ENCODE peak calls at places on chromosomes 13 and 19, in five cellular contexts. G is MM.1S, T is HepG2, Z is mesenchymal stem cell, W is astrocyte. I is an unnamed sample. For H3K36me3, the result is how much of the 10 kb centered on the place peaks cover.

GRCh38 chr13:77521595-77522367 is 13.7 kb upstream of the SCEL start:
- DNase-seq in G (no peak), T (no peak), Z (no peak), W (peak), I (no peak)

GRCh38 chr13:109787135-109787954 is 962 bp upstream of the IRS2 start:
- DNase-seq in G (peak), T (no peak), Z (peak), W (no peak), I (peak)

GRCh38 chr13:43787998-43788397 is 1.2 kb upstream of the ENOX1 start:
- DNase-seq in G (peak), T (no peak), Z (peak), W (peak), I (no peak)

GRCh38 chr19:38284422-38284821 is 19.6 kb upstream of the C19orf33 start:
- DNase-seq in G (no peak), T (no peak), Z (no peak), W (no peak), I (no peak)

GRCh38 chr19:4604912-4605311 is 34.4 kb upstream of the TNFAIP8L1 start:
- DNase-seq in G (no peak), T (no peak), Z (no peak), W (no peak), I (no peak)

GRCh38 chr19:40335855-40336700 is 12.1 kb downstream of the C19orf47 start:
- DNase-seq in G (no peak), T (no peak), Z (peak), W (peak), I (no peak)

GRCh38 chr19:48415395-48415794 is 21.9 kb downstream of the GRIN2D start:
- DNase-seq in G (peak), T (peak), Z (peak), W (peak), I (peak)

GRCh38 chr19:3852614-3853254 is 16.1 kb downstream of the ZFR2 start:
- DNase-seq in G (peak), T (peak), Z (peak), W (peak), I (peak)

GRCh38 chr19:20423381-20424207 is 142.0 kb downstream of the ZNF737 start:
- DNase-seq in G (no peak), T (no peak), Z (peak), W (peak), I (peak)

GRCh38 chr13:22198001-22198400 is 527.1 kb downstream of the FGF9 start:
- DNase-seq in G (no peak), T (no peak), Z (no peak), W (no peak), I (peak)

GRCh38 chr13:77185721-77186120 is 141.2 kb downstream of the MYCBP2 start:
- DNase-seq in G (no peak), T (no peak), Z (no peak), W (no peak), I (no peak)

DNA sequence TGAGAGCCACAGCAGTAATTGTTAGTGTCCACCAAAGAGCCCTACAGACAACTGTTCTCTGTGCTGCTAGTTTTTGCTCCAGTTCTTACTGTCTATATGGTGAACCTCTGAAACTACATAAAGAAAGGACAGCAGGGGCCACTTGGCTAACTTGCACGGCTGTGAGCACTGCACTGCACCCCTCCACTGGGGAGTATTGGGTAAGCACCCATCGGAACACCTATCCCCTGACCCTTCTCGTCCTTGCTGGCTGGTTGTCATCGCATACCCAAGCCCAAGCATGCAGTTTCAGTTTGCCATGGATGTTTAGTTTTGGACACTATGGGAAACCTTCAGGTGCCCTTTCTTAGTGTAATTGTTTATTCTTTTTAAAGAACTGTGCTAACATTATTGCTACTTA is 73.2 kb upstream of the GPR183 start:
- DNase-seq in G (no peak), T (no peak), Z (no peak), W (no peak), I (no peak)
- H3K9ac ChIP-seq in G (no peak), T (no peak), Z (no peak), W (no peak), I (no peak)

DNA sequence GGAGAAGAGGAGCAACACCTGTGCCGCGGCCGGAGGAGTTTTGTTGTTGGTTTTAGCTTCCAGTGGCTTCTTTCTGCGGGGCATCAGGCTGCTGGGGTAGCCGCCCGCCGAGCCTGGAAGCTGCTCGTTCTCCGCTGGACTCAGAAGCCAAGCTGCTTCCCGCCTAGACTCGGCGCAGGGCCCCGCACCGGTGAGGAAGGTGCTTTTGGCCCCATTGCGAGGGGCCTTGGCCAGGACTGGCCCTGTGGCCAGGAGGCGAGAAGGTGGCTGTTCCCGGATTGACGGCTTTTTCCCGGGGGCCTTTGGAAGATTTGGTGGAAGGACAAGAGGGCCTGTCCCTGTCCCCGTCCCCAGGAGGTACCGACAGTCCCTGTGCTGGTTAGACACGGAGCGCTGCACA is 28.8 kb downstream of the CERS1 start:
- DNase-seq in G (no peak), T (no peak), Z (no peak), W (no peak), I (no peak)
- H3K36me3 ChIP-seq in G (under half), T (half or more), Z (half or more), W (under half), I (under half)

GRCh38 chr19:11166281-11167142 is 10.9 kb upstream of the SPC24 start:
- DNase-seq in G (no peak), T (no peak), Z (no peak), W (no peak), I (no peak)

GRCh38 chr19:11164278-11164677 is 8.7 kb upstream of the SPC24 start:
- DNase-seq in G (no peak), T (no peak), Z (no peak), W (no peak), I (no peak)

GRCh38 chr19:11164879-11165406 is 9.4 kb upstream of the SPC24 start:
- DNase-seq in G (no peak), T (no peak), Z (no peak), W (peak), I (peak)

GRCh38 chr19:11168568-11168967 is 13.0 kb upstream of the SPC24 start:
- DNase-seq in G (no peak), T (no peak), Z (peak), W (peak), I (no peak)

GRCh38 chr19:11165486-11166030 is 10.0 kb upstream of the SPC24 start:
- DNase-seq in G (no peak), T (no peak), Z (no peak), W (no peak), I (no peak)
- H3K27ac ChIP-seq in G (no peak), T (no peak), Z (no peak), W (peak), I (peak)

DNA sequence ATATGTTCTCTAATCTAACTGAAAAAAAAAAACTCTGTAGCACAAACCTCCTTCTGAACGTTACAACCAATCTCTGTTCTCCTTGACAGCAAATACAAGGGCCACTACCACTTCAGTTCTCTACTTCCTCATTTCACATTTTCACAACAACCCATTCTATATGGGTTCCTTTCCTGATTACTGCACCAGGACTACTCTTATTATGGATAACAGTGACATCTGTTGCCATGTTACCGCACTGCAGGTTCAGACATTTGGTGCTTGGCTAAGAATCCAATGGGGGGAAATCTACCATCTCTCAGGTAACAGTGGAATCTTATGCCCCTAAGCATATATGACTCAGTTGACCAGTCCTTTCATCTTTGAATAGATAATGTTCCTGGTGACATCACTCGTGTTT is 11.6 kb upstream of the FPR3 start:
- DNase-seq in G (no peak), T (peak), Z (no peak), W (no peak), I (no peak)
- H3K9ac ChIP-seq in G (no peak), T (no peak), Z (peak), W (no peak), I (no peak)

GRCh38 chr19:33545209-33545981 is 23.8 kb upstream of the PEPD start:
- DNase-seq in G (no peak), T (no peak), Z (no peak), W (no peak), I (no peak)
- H3K36me3 ChIP-seq in G (under half), T (under half), Z (under half), W (under half), I (under half)

GRCh38 chr13:98226520-98226919 is 49.5 kb upstream of the RNF113B start:
- DNase-seq in G (no peak), T (no peak), Z (no peak), W (no peak), I (no peak)
- H3K27ac ChIP-seq in G (no peak), T (no peak), Z (no peak), W (no peak), I (no peak)